ENCODE peak calls at places on chromosome 17, in eight cellular contexts. N is activated CD4-positive, alpha-beta T cell treated with anti-CD3 and anti-CD28 coated beads, Interleukin-2, amount 50 U/mL, for 24 hours; L is GM18507; Y is HTR-8/SVneo; D is ovary; G is central memory CD8-positive, alpha-beta T cell; V is M059J; K is NCI-H1092 treated with DMSO at 0.1 percent for 48 hours. A is an unnamed sample.

GRCh38 chr17:17223736-17224135 is 13.2 kb downstream of the FLCN start:
- DNase-seq in N (no peak), L (no peak), Y (no peak), D (no peak), G (no peak), V (no peak), K (no peak), A (no peak)

GRCh38 chr17:11493947-11494346 is 104.3 kb upstream of the DNAH9 start:
- DNase-seq in N (no peak), L (no peak), Y (no peak), D (no peak), G (no peak), V (no peak), K (no peak), A (no peak)

GRCh38 chr17:63843387-63844292 is 1.2 kb upstream of the SMARCD2 start:
- DNase-seq in N (no peak), L (no peak), Y (no peak), D (peak), G (no peak), V (peak), K (no peak), A (no peak)

GRCh38 chr17:80529104-80529903 is 15.3 kb upstream of the RPTOR start:
- DNase-seq in N (no peak), L (no peak), Y (no peak), D (no peak), G (no peak), V (no peak), K (peak), A (no peak)

GRCh38 chr17:79338142-79338541 is 263.5 kb downstream of the ENGASE start:
- DNase-seq in N (no peak), L (no peak), Y (no peak), D (no peak), G (no peak), V (no peak), K (no peak), A (no peak)

GRCh38 chr17:74566132-74566753 is 1.1 kb downstream of the CD300H start:
- DNase-seq in N (no peak), L (no peak), Y (peak), D (no peak), G (no peak), V (peak), K (peak), A (peak)

GRCh38 chr17:32289454-32289853 is 23.8 kb downstream of the RHBDL3 start:
- DNase-seq in N (no peak), L (no peak), Y (no peak), D (no peak), G (no peak), V (no peak), K (no peak), A (no peak)

GRCh38 chr17:28675980-28676379 is 14.0 kb downstream of the SUPT6H start:
- DNase-seq in N (no peak), L (no peak), Y (no peak), D (no peak), G (no peak), V (peak), K (no peak), A (no peak)

GRCh38 chr17:29837531-29837930 is 92.5 kb downstream of the SSH2 start:
- DNase-seq in N (no peak), L (no peak), Y (no peak), D (no peak), G (no peak), V (no peak), K (no peak), A (no peak)

GRCh38 chr17:48307814-48308411 is 122.1 kb downstream of the SKAP1 start:
- DNase-seq in N (peak), L (no peak), Y (peak), D (peak), G (no peak), V (peak), K (peak), A (peak)

GRCh38 chr17:67836205-67836987 is 11.1 kb downstream of the BPTF start:
- DNase-seq in N (no peak), L (no peak), Y (peak), D (no peak), G (no peak), V (no peak), K (no peak), A (no peak)

GRCh38 chr17:82400830-82401229 is 17.3 kb upstream of the HEXD start:
- DNase-seq in N (peak), L (peak), Y (no peak), D (no peak), G (no peak), V (no peak), K (no peak), A (no peak)

GRCh38 chr17:30997842-30998241 is 27.0 kb downstream of the RNF135 start:
- DNase-seq in N (no peak), L (no peak), Y (no peak), D (no peak), G (no peak), V (no peak), K (no peak), A (no peak)

GRCh38 chr17:17722081-17722905 is 41.0 kb downstream of the RAI1 start:
- DNase-seq in N (no peak), L (no peak), Y (no peak), D (no peak), G (no peak), V (no peak), K (peak), A (no peak)

GRCh38 chr17:77316191-77316641 is 175.4 kb downstream of the SEC14L1 start:
- DNase-seq in N (no peak), L (no peak), Y (no peak), D (peak), G (no peak), V (peak), K (no peak), A (no peak)

GRCh38 chr17:81397314-81398169 is 2.3 kb downstream of the BAHCC1 start:
- DNase-seq in N (no peak), L (no peak), Y (no peak), D (no peak), G (no peak), V (peak), K (peak), A (no peak)

GRCh38 chr17:5705081-5705875 is 121.0 kb upstream of the NLRP1 start:
- DNase-seq in N (no peak), L (peak), Y (no peak), D (no peak), G (no peak), V (no peak), K (no peak), A (peak)

GRCh38 chr17:28648698-28649097 is 3.7 kb upstream of the BLTP2 start:
- DNase-seq in N (no peak), L (no peak), Y (no peak), D (no peak), G (no peak), V (no peak), K (no peak), A (no peak)

GRCh38 chr17:43134774-43135453 is 9.8 kb upstream of the BRCA1 start:
- DNase-seq in N (no peak), L (no peak), Y (no peak), D (no peak), G (no peak), V (no peak), K (no peak), A (no peak)

GRCh38 chr17:51083976-51084375 is 36.7 kb downstream of the SPAG9 start:
- DNase-seq in N (no peak), L (no peak), Y (no peak), D (no peak), G (no peak), V (no peak), K (no peak), A (no peak)

GRCh38 chr17:12522743-12523181 is 142.9 kb upstream of the MYOCD start:
- DNase-seq in N (no peak), L (no peak), Y (peak), D (peak), G (no peak), V (peak), K (no peak), A (no peak)

GRCh38 chr17:12866244-12866643 is 76.9 kb downstream of the ARHGAP44 start:
- DNase-seq in N (no peak), L (no peak), Y (no peak), D (no peak), G (no peak), V (no peak), K (no peak), A (no peak)

GRCh38 chr17:70369296-70369855 is 200.0 kb downstream of the KCNJ2 start:
- DNase-seq in N (no peak), L (no peak), Y (no peak), D (no peak), G (no peak), V (peak), K (no peak), A (no peak)

GRCh38 chr17:2024572-2025219 is 438 bp downstream of the RTN4RL1 start:
- DNase-seq in N (no peak), L (no peak), Y (no peak), D (no peak), G (no peak), V (peak), K (no peak), A (no peak)

GRCh38 chr17:81961087-81961514 is at the start of gene NOTUM:
- DNase-seq in N (no peak), L (no peak), Y (no peak), D (no peak), G (no peak), V (peak), K (peak), A (peak)

A was measured in K562.